ENCODE peak calls at places on chromosome 15, in nine cellular contexts. One of them, this sample, is unnamed.

GRCh38 chr15:70795311-70795665 is 31.9 kb upstream of the UACA start:
- DNase-seq in ovary: no peak
- DNase-seq in stimulated activated CD4-positive, alpha-beta T cell treated with anti-CD3 and anti-CD28 coated beads, TNF-alpha, amount 100 ng/mL, for 4 hours: no peak
- DNase-seq in hypothalamus: no peak
- DNase-seq in GM12891: no peak
- DNase-seq in stimulated activated effector memory CD8-positive, alpha-beta T cell treated with anti-CD3 and anti-CD28 coated beads, Interleukin-12 subunit alpha, Interleukin-12 subunit beta, amount 100 ng/mL, for 72 hours: no peak
- DNase-seq in cerebellar cortex: no peak
- DNase-seq in colonic mucosa: no peak
- DNase-seq in EL: peak; percentile 96
- DNase-seq in this sample: peak; percentile 98

GRCh38 chr15:92883643-92884458 is 16.3 kb upstream of the CHD2 start:
- DNase-seq in hypothalamus: no peak
- DNase-seq in stimulated activated CD4-positive, alpha-beta T cell treated with anti-CD3 and anti-CD28 coated beads, TNF-alpha, amount 100 ng/mL, for 4 hours: no peak
- DNase-seq in stimulated activated effector memory CD8-positive, alpha-beta T cell treated with anti-CD3 and anti-CD28 coated beads, Interleukin-12 subunit alpha, Interleukin-12 subunit beta, amount 100 ng/mL, for 72 hours: no peak
- DNase-seq in colonic mucosa: no peak
- DNase-seq in GM12891: no peak
- DNase-seq in cerebellar cortex: peak; percentile 48
- DNase-seq in EL: no peak
- DNase-seq in ovary: no peak
- DNase-seq in this sample: peak; percentile 61

GRCh38 chr15:72835289-72835890 is 51.8 kb upstream of the ADPGK start:
- DNase-seq in colonic mucosa: peak; percentile 63
- DNase-seq in ovary: no peak
- DNase-seq in GM12891: no peak
- DNase-seq in stimulated activated effector memory CD8-positive, alpha-beta T cell treated with anti-CD3 and anti-CD28 coated beads, Interleukin-12 subunit alpha, Interleukin-12 subunit beta, amount 100 ng/mL, for 72 hours: no peak
- DNase-seq in EL: no peak
- DNase-seq in cerebellar cortex: peak; percentile 4
- DNase-seq in hypothalamus: no peak
- DNase-seq in stimulated activated CD4-positive, alpha-beta T cell treated with anti-CD3 and anti-CD28 coated beads, TNF-alpha, amount 100 ng/mL, for 4 hours: no peak
- DNase-seq in this sample: peak; percentile 11

GRCh38 chr15:81302605-81303204 is 21.2 kb downstream of the STARD5 start:
- DNase-seq in hypothalamus: no peak
- DNase-seq in stimulated activated effector memory CD8-positive, alpha-beta T cell treated with anti-CD3 and anti-CD28 coated beads, Interleukin-12 subunit alpha, Interleukin-12 subunit beta, amount 100 ng/mL, for 72 hours: no peak
- DNase-seq in stimulated activated CD4-positive, alpha-beta T cell treated with anti-CD3 and anti-CD28 coated beads, TNF-alpha, amount 100 ng/mL, for 4 hours: no peak
- DNase-seq in GM12891: no peak
- DNase-seq in ovary: no peak
- DNase-seq in EL: no peak
- DNase-seq in colonic mucosa: no peak
- DNase-seq in cerebellar cortex: no peak
- DNase-seq in this sample: no peak

GRCh38 chr15:68022061-68022460 is 32.1 kb upstream of the PIAS1 start:
- DNase-seq in EL: no peak
- DNase-seq in colonic mucosa: peak; percentile 27
- DNase-seq in ovary: no peak
- DNase-seq in cerebellar cortex: peak; percentile 11
- DNase-seq in stimulated activated effector memory CD8-positive, alpha-beta T cell treated with anti-CD3 and anti-CD28 coated beads, Interleukin-12 subunit alpha, Interleukin-12 subunit beta, amount 100 ng/mL, for 72 hours: no peak
- DNase-seq in hypothalamus: no peak
- DNase-seq in GM12891: no peak
- DNase-seq in stimulated activated CD4-positive, alpha-beta T cell treated with anti-CD3 and anti-CD28 coated beads, TNF-alpha, amount 100 ng/mL, for 4 hours: no peak
- DNase-seq in this sample: no peak

GRCh38 chr15:25731411-25731810 is 131.7 kb downstream of the ATP10A start:
- DNase-seq in EL: no peak
- DNase-seq in hypothalamus: no peak
- DNase-seq in GM12891: no peak
- DNase-seq in colonic mucosa: no peak
- DNase-seq in ovary: no peak
- DNase-seq in stimulated activated effector memory CD8-positive, alpha-beta T cell treated with anti-CD3 and anti-CD28 coated beads, Interleukin-12 subunit alpha, Interleukin-12 subunit beta, amount 100 ng/mL, for 72 hours: no peak
- DNase-seq in cerebellar cortex: no peak
- DNase-seq in stimulated activated CD4-positive, alpha-beta T cell treated with anti-CD3 and anti-CD28 coated beads, TNF-alpha, amount 100 ng/mL, for 4 hours: no peak
- DNase-seq in this sample: no peak

GRCh38 chr15:40046721-40047412 is 7.9 kb upstream of the SRP14 start:
- DNase-seq in colonic mucosa: no peak
- DNase-seq in cerebellar cortex: no peak
- DNase-seq in stimulated activated CD4-positive, alpha-beta T cell treated with anti-CD3 and anti-CD28 coated beads, TNF-alpha, amount 100 ng/mL, for 4 hours: no peak
- DNase-seq in EL: peak; percentile 75
- DNase-seq in ovary: no peak
- DNase-seq in hypothalamus: no peak
- DNase-seq in GM12891: no peak
- DNase-seq in stimulated activated effector memory CD8-positive, alpha-beta T cell treated with anti-CD3 and anti-CD28 coated beads, Interleukin-12 subunit alpha, Interleukin-12 subunit beta, amount 100 ng/mL, for 72 hours: no peak
- DNase-seq in this sample: peak; percentile 74

GRCh38 chr15:85531083-85531482 is 150.7 kb downstream of the AKAP13 start:
- DNase-seq in EL: peak; percentile 20
- DNase-seq in cerebellar cortex: no peak
- DNase-seq in hypothalamus: no peak
- DNase-seq in colonic mucosa: no peak
- DNase-seq in GM12891: no peak
- DNase-seq in ovary: no peak
- DNase-seq in stimulated activated effector memory CD8-positive, alpha-beta T cell treated with anti-CD3 and anti-CD28 coated beads, Interleukin-12 subunit alpha, Interleukin-12 subunit beta, amount 100 ng/mL, for 72 hours: no peak
- DNase-seq in stimulated activated CD4-positive, alpha-beta T cell treated with anti-CD3 and anti-CD28 coated beads, TNF-alpha, amount 100 ng/mL, for 4 hours: no peak
- DNase-seq in this sample: no peak

GRCh38 chr15:57245130-57245529 is 131.2 kb upstream of the CGNL1 start:
- DNase-seq in GM12891: no peak
- DNase-seq in stimulated activated effector memory CD8-positive, alpha-beta T cell treated with anti-CD3 and anti-CD28 coated beads, Interleukin-12 subunit alpha, Interleukin-12 subunit beta, amount 100 ng/mL, for 72 hours: no peak
- DNase-seq in stimulated activated CD4-positive, alpha-beta T cell treated with anti-CD3 and anti-CD28 coated beads, TNF-alpha, amount 100 ng/mL, for 4 hours: no peak
- DNase-seq in ovary: no peak
- DNase-seq in colonic mucosa: no peak
- DNase-seq in hypothalamus: no peak
- DNase-seq in cerebellar cortex: no peak
- DNase-seq in EL: no peak
- DNase-seq in this sample: peak; percentile 65

GRCh38 chr15:22866066-22866465 is 27.6 kb downstream of the NIPA2 start:
- DNase-seq in EL: peak; percentile 43
- DNase-seq in GM12891: no peak
- DNase-seq in ovary: no peak
- DNase-seq in stimulated activated CD4-positive, alpha-beta T cell treated with anti-CD3 and anti-CD28 coated beads, TNF-alpha, amount 100 ng/mL, for 4 hours: no peak
- DNase-seq in cerebellar cortex: no peak
- DNase-seq in hypothalamus: no peak
- DNase-seq in stimulated activated effector memory CD8-positive, alpha-beta T cell treated with anti-CD3 and anti-CD28 coated beads, Interleukin-12 subunit alpha, Interleukin-12 subunit beta, amount 100 ng/mL, for 72 hours: no peak
- DNase-seq in colonic mucosa: no peak
- DNase-seq in this sample: no peak

GRCh38 chr15:67165653-67166260 is 88.7 kb downstream of the AAGAB start:
- DNase-seq in hypothalamus: no peak
- DNase-seq in cerebellar cortex: no peak
- DNase-seq in stimulated activated CD4-positive, alpha-beta T cell treated with anti-CD3 and anti-CD28 coated beads, TNF-alpha, amount 100 ng/mL, for 4 hours: no peak
- DNase-seq in ovary: no peak
- DNase-seq in stimulated activated effector memory CD8-positive, alpha-beta T cell treated with anti-CD3 and anti-CD28 coated beads, Interleukin-12 subunit alpha, Interleukin-12 subunit beta, amount 100 ng/mL, for 72 hours: no peak
- DNase-seq in GM12891: no peak
- DNase-seq in EL: no peak
- DNase-seq in colonic mucosa: no peak
- DNase-seq in this sample: peak; percentile 94

GRCh38 chr15:64970696-64971095 is 19.0 kb downstream of the SPG21 start:
- DNase-seq in cerebellar cortex: no peak
- DNase-seq in ovary: no peak
- DNase-seq in hypothalamus: no peak
- DNase-seq in GM12891: no peak
- DNase-seq in colonic mucosa: no peak
- DNase-seq in stimulated activated CD4-positive, alpha-beta T cell treated with anti-CD3 and anti-CD28 coated beads, TNF-alpha, amount 100 ng/mL, for 4 hours: no peak
- DNase-seq in stimulated activated effector memory CD8-positive, alpha-beta T cell treated with anti-CD3 and anti-CD28 coated beads, Interleukin-12 subunit alpha, Interleukin-12 subunit beta, amount 100 ng/mL, for 72 hours: no peak
- DNase-seq in EL: no peak
- DNase-seq in this sample: no peak

GRCh38 chr15:71440479-71441071 is 325.3 kb downstream of the THSD4 start:
- DNase-seq in cerebellar cortex: peak; percentile 68
- DNase-seq in GM12891: no peak
- DNase-seq in EL: peak; percentile 69
- DNase-seq in stimulated activated CD4-positive, alpha-beta T cell treated with anti-CD3 and anti-CD28 coated beads, TNF-alpha, amount 100 ng/mL, for 4 hours: no peak
- DNase-seq in colonic mucosa: no peak
- DNase-seq in stimulated activated effector memory CD8-positive, alpha-beta T cell treated with anti-CD3 and anti-CD28 coated beads, Interleukin-12 subunit alpha, Interleukin-12 subunit beta, amount 100 ng/mL, for 72 hours: no peak
- DNase-seq in hypothalamus: no peak
- DNase-seq in ovary: no peak
- DNase-seq in this sample: peak; percentile 66

GRCh38 chr15:77811270-77811669 is 178.6 kb upstream of the LINGO1 start:
- DNase-seq in stimulated activated effector memory CD8-positive, alpha-beta T cell treated with anti-CD3 and anti-CD28 coated beads, Interleukin-12 subunit alpha, Interleukin-12 subunit beta, amount 100 ng/mL, for 72 hours: no peak
- DNase-seq in GM12891: no peak
- DNase-seq in ovary: no peak
- DNase-seq in colonic mucosa: no peak
- DNase-seq in EL: no peak
- DNase-seq in hypothalamus: no peak
- DNase-seq in stimulated activated CD4-positive, alpha-beta T cell treated with anti-CD3 and anti-CD28 coated beads, TNF-alpha, amount 100 ng/mL, for 4 hours: no peak
- DNase-seq in cerebellar cortex: no peak
- DNase-seq in this sample: no peak

GRCh38 chr15:80070840-80071239 is 11.4 kb downstream of the ZFAND6 start:
- DNase-seq in colonic mucosa: no peak
- DNase-seq in hypothalamus: no peak
- DNase-seq in cerebellar cortex: no peak
- DNase-seq in ovary: no peak
- DNase-seq in stimulated activated CD4-positive, alpha-beta T cell treated with anti-CD3 and anti-CD28 coated beads, TNF-alpha, amount 100 ng/mL, for 4 hours: no peak
- DNase-seq in EL: peak; percentile 36
- DNase-seq in stimulated activated effector memory CD8-positive, alpha-beta T cell treated with anti-CD3 and anti-CD28 coated beads, Interleukin-12 subunit alpha, Interleukin-12 subunit beta, amount 100 ng/mL, for 72 hours: no peak
- DNase-seq in GM12891: no peak
- DNase-seq in this sample: peak; percentile 25

GRCh38 chr15:48806151-48806550 is 4.7 kb downstream of the CEP152 start:
- DNase-seq in stimulated activated effector memory CD8-positive, alpha-beta T cell treated with anti-CD3 and anti-CD28 coated beads, Interleukin-12 subunit alpha, Interleukin-12 subunit beta, amount 100 ng/mL, for 72 hours: no peak
- DNase-seq in colonic mucosa: no peak
- DNase-seq in hypothalamus: no peak
- DNase-seq in GM12891: no peak
- DNase-seq in cerebellar cortex: no peak
- DNase-seq in ovary: no peak
- DNase-seq in EL: no peak
- DNase-seq in stimulated activated CD4-positive, alpha-beta T cell treated with anti-CD3 and anti-CD28 coated beads, TNF-alpha, amount 100 ng/mL, for 4 hours: no peak
- DNase-seq in this sample: no peak